ENCODE peak calls at places on chromosomes 11 and 22, in nine cellular contexts. W is foreskin keratinocyte; Z is CD4-positive, alpha-beta memory T cell; P is cardiac muscle cell; I is heart right ventricle; R is CD8-positive, alpha-beta T cell; U is keratinocyte; M is adrenal gland; B is dorsolateral prefrontal cortex. T is an unnamed sample.

GRCh38 chr11:74008373-74009229 is at the start of gene UCP3:
- DNase-seq in W (no peak), Z (no peak), P (peak), I (no peak), R (no peak), U (no peak), M (no peak), B (no peak), T (no peak)

GRCh38 chr11:32446227-32446626 is 10.9 kb upstream of the WT1 start:
- DNase-seq in W (no peak), Z (no peak), P (no peak), I (no peak), R (no peak), U (no peak), M (no peak), B (no peak), T (no peak)

GRCh38 chr11:111282663-111283062 is 15.7 kb upstream of the POU2AF3 start:
- DNase-seq in W (no peak), Z (no peak), P (no peak), I (no peak), R (no peak), U (no peak), M (no peak), B (no peak), T (no peak)

GRCh38 chr11:109704432-109704831 is 282.4 kb downstream of the C11orf87 start:
- DNase-seq in W (no peak), Z (no peak), P (peak), I (no peak), R (no peak), U (no peak), M (no peak), B (no peak), T (no peak)

GRCh38 chr11:44658451-44658850 is 68.3 kb upstream of the TSPAN18 start:
- DNase-seq in W (no peak), Z (peak), P (peak), I (no peak), R (no peak), U (no peak), M (no peak), B (no peak), T (no peak)

GRCh38 chr11:60367009-60367408 is 11.3 kb upstream of the MS4A7 start:
- DNase-seq in W (no peak), Z (no peak), P (no peak), I (no peak), R (no peak), U (no peak), M (no peak), B (no peak), T (no peak)

GRCh38 chr11:1515082-1516060 is 28.8 kb upstream of the MOB2 start:
- DNase-seq in W (no peak), Z (peak), P (peak), I (peak), R (peak), U (no peak), M (peak), B (peak), T (no peak)

GRCh38 chr11:128398517-128399152 is 188.7 kb downstream of the ETS1 start:
- DNase-seq in W (no peak), Z (no peak), P (no peak), I (no peak), R (no peak), U (no peak), M (no peak), B (no peak), T (no peak)

GRCh38 chr11:3709977-3710376 is 38.8 kb upstream of the CHRNA10 start:
- DNase-seq in W (no peak), Z (no peak), P (no peak), I (no peak), R (no peak), U (no peak), M (no peak), B (no peak), T (no peak)

GRCh38 chr11:17498475-17498874 is 21.8 kb upstream of the ABCC8 start:
- DNase-seq in W (no peak), Z (no peak), P (peak), I (no peak), R (no peak), U (no peak), M (no peak), B (no peak), T (no peak)

GRCh38 chr11:87092159-87092558 is 54.4 kb downstream of the TMEM135 start:
- DNase-seq in W (no peak), Z (no peak), P (no peak), I (no peak), R (no peak), U (no peak), M (no peak), B (no peak), T (no peak)

GRCh38 chr11:126109941-126110731 is 47.5 kb upstream of the CDON start:
- DNase-seq in W (no peak), Z (no peak), P (no peak), I (no peak), R (no peak), U (no peak), M (peak), B (no peak), T (no peak)

GRCh38 chr22:38180841-38181452 is 683 bp downstream of the PLA2G6 start:
- DNase-seq in W (no peak), Z (peak), P (no peak), I (peak), R (peak), U (no peak), M (peak), B (peak), T (peak)

GRCh38 chr11:14906614-14907392 is 14.8 kb upstream of the CYP2R1 start:
- DNase-seq in W (no peak), Z (no peak), P (no peak), I (no peak), R (peak), U (no peak), M (no peak), B (no peak), T (no peak)

GRCh38 chr11:15185021-15185420 is 70.3 kb downstream of the INSC start:
- DNase-seq in W (no peak), Z (no peak), P (no peak), I (no peak), R (no peak), U (no peak), M (no peak), B (no peak), T (no peak)

GRCh38 chr11:117980280-117980679 is 5.9 kb upstream of the IL10RA start:
- DNase-seq in W (no peak), Z (no peak), P (no peak), I (no peak), R (no peak), U (no peak), M (no peak), B (no peak), T (peak)

GRCh38 chr11:117979481-117980211 is 6.5 kb upstream of the IL10RA start:
- DNase-seq in W (no peak), Z (no peak), P (no peak), I (no peak), R (no peak), U (no peak), M (no peak), B (no peak), T (no peak)

GRCh38 chr11:117976445-117976844 is 9.7 kb upstream of the IL10RA start:
- DNase-seq in W (no peak), Z (no peak), P (no peak), I (no peak), R (no peak), U (no peak), M (no peak), B (no peak), T (no peak)

GRCh38 chr11:117980716-117981115 is 5.5 kb upstream of the IL10RA start:
- DNase-seq in W (no peak), Z (no peak), P (no peak), I (no peak), R (no peak), U (no peak), M (no peak), B (no peak), T (no peak)

GRCh38 chr11:117978982-117979381 is 7.2 kb upstream of the IL10RA start:
- DNase-seq in W (no peak), Z (no peak), P (no peak), I (no peak), R (no peak), U (no peak), M (no peak), B (no peak), T (no peak)
- H3K27ac ChIP-seq in W (no peak), Z (no peak), P (no peak), I (no peak), R (no peak), U (no peak), M (peak), B (no peak), T (no peak)

GRCh38 chr11:47848636-47849155 is 546 bp upstream of the NUP160 start:
- DNase-seq in W (no peak), Z (no peak), P (no peak), I (no peak), R (no peak), U (no peak), M (no peak), B (no peak), T (no peak)
- H3K27ac ChIP-seq in W (peak), Z (peak), P (peak), I (peak), R (peak), U (peak), M (peak), B (peak), T (peak)

DNA sequence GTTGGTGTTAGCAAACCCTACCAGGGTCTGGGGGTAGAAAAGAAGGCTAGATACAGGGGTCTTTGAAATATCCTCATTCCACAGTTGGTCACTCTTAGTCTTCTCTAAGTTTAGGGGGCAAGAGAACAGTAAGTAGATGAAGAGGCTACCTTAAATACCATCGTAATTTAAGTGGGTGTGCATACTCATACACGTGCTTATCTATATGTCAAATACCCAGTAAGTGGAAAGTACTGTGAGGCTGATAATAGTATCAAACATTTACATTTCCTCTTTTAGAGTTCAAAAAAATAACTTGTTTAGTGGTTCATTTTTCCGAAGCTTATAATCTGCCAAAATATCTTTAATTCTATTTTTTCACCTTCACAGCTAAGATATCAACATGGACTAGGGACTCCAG is 90.7 kb downstream of the WNT11 start:
- DNase-seq in W (no peak), Z (no peak), P (no peak), I (no peak), R (no peak), U (no peak), M (no peak), B (no peak), T (no peak)
- H3K27ac ChIP-seq in W (no peak), Z (no peak), P (peak), I (no peak), R (no peak), U (no peak), M (no peak), B (no peak), T (no peak)

GRCh38 chr11:65434057-65434666 is 11.6 kb downstream of the NEAT1 start:
- DNase-seq in W (no peak), Z (no peak), P (no peak), I (no peak), R (no peak), U (no peak), M (no peak), B (no peak), T (no peak)
- H3K27ac ChIP-seq in W (no peak), Z (no peak), P (no peak), I (peak), R (no peak), U (no peak), M (peak), B (peak), T (peak)

DNA sequence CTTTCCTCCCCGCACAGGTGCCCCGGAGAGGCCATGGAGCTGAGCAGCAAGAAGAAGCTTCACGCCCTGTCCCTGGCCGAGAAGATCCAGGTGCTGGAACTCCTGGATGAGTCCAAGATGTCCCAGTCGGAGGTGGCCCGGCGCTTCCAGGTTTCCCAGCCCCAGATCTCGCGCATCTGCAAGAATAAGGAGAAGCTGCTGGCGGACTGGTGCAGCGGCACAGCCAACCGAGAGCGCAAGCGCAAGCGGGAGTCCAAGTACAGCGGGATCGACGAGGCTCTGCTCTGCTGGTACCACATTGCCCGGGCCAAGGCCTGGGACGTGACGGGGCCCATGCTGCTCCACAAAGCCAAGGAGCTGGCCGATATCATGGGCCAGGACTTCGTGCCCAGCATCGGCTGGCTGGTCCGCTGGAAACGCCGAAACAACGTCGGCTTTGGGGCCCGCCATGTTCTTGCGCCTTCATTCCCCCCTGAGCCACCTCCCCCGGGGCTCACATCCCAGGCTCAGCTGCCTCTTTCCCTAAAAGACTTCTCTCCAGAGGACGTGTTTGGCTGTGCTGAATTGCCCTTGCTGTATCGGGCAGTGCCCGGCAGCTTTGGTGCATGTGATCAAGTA is 1.3 kb downstream of the TIGD3 start:
- DNase-seq in W (no peak), Z (no peak), P (no peak), I (no peak), R (no peak), U (no peak), M (peak), B (peak), T (no peak)
- H3K27ac ChIP-seq in W (no peak), Z (no peak), P (no peak), I (no peak), R (no peak), U (no peak), M (no peak), B (no peak), T (no peak)

GRCh38 chr11:114083256-114084252 is 24.0 kb downstream of the ZBTB16 start:
- DNase-seq in W (no peak), Z (no peak), P (no peak), I (no peak), R (no peak), U (no peak), M (no peak), B (peak), T (no peak)
- H3K27ac ChIP-seq in W (no peak), Z (no peak), P (no peak), I (peak), R (no peak), U (no peak), M (peak), B (peak), T (no peak)

T was measured in epithelial cell of prostate.